ENCODE peak calls at places on chromosome 1, in six cellular contexts. J, V, X, P, G and H are unnamed samples.

GRCh38 chr1:156122519-156123355 is 8.2 kb downstream of the LMNA start:
- DNase-seq in V (no peak), G (peak; percentile 56), J (peak; percentile 46), X (no peak), P (no peak), H (no peak)

GRCh38 chr1:56200921-56201320 is 378.4 kb downstream of the PLPP3 start:
- DNase-seq in X (no peak), V (no peak), P (no peak), G (no peak), J (no peak), H (no peak)

GRCh38 chr1:150268342-150268705 is 492 bp downstream of the APH1A start:
- DNase-seq in V (no peak), P (peak; percentile 60), J (no peak), X (no peak), G (peak; percentile 36), H (no peak)

GRCh38 chr1:115314765-115315164 is 23.3 kb downstream of the NGF start:
- DNase-seq in J (peak; percentile 40), V (peak; percentile 78), G (no peak), X (peak; percentile 61), P (no peak), H (no peak)

GRCh38 chr1:17437260-17438175 is 2.0 kb downstream of the RCC2 start:
- DNase-seq in V (no peak), P (peak; percentile 46), G (peak; percentile 40), X (no peak), J (no peak), H (no peak)

GRCh38 chr1:199453731-199454130 is 573.8 kb upstream of the NR5A2 start:
- DNase-seq in V (no peak), X (no peak), G (no peak), J (no peak), P (no peak), H (no peak)

GRCh38 chr1:162822391-162823200 is 32.1 kb downstream of the HSD17B7 start:
- DNase-seq in X (no peak), G (no peak), V (no peak), J (peak; percentile 36), P (no peak), H (no peak)

GRCh38 chr1:187045371-187045770 is 216.6 kb downstream of the PLA2G4A start:
- DNase-seq in P (no peak), J (no peak), X (no peak), V (no peak), G (no peak), H (no peak)

GRCh38 chr1:94526152-94526551 is 15.4 kb downstream of the F3 start:
- DNase-seq in V (no peak), J (no peak), X (no peak), P (no peak), G (no peak), H (no peak)

GRCh38 chr1:243842978-243843490 is 7.0 kb downstream of the AKT3 start:
- DNase-seq in J (no peak), X (peak; percentile 55), G (no peak), P (no peak), V (peak; percentile 74), H (no peak)

GRCh38 chr1:94981574-94981973 is 54.7 kb upstream of the CNN3 start:
- DNase-seq in J (no peak), G (no peak), P (no peak), V (no peak), X (no peak), H (no peak)

GRCh38 chr1:163844393-163844948 is 522.7 kb downstream of the NUF2 start:
- DNase-seq in J (no peak), G (no peak), X (no peak), P (no peak), V (peak; percentile 92), H (no peak)

GRCh38 chr1:154808261-154808908 is 61.7 kb downstream of the KCNN3 start:
- DNase-seq in G (no peak), P (no peak), X (no peak), V (no peak), J (no peak), H (no peak)

GRCh38 chr1:226960944-226961765 is 21.1 kb downstream of the COQ8A start:
- DNase-seq in V (no peak), X (no peak), G (no peak), P (no peak), J (no peak), H (no peak)

GRCh38 chr1:24325587-24326449 is 6.7 kb downstream of the GRHL3 start:
- DNase-seq in G (no peak), X (no peak), P (no peak), V (no peak), J (no peak), H (no peak)

GRCh38 chr1:202575906-202576653 is 134.2 kb downstream of the SYT2 start:
- DNase-seq in X (no peak), V (no peak), P (no peak), G (no peak), J (no peak), H (no peak)